ENCODE peak calls at places on chromosomes 16 and 17, in eight cellular contexts. I is GM23248, C is fibroblast of the aortic adventitia, D is fibroblast of lung, V is heart left ventricle, B is foreskin fibroblast, E is right atrium auricular region, G is cardiac fibroblast. T is an unnamed sample.

GRCh38 chr16:6286176-6286575 is 1046.5 kb upstream of the RBFOX1 start:
- DNase-seq in E (no peak), V (no peak), G (no peak), I (no peak), B (no peak), D (no peak), C (no peak), T (no peak)

GRCh38 chr16:59060212-59060611 is 326.1 kb upstream of the GOT2 start:
- DNase-seq in I (peak), G (no peak), V (no peak), E (no peak), C (peak), D (peak), B (peak), T (peak)

GRCh38 chr17:18235743-18236256 is 10.4 kb downstream of the LLGL1 start:
- DNase-seq in B (peak), E (no peak), D (peak), G (peak), V (no peak), C (peak), I (peak), T (no peak)

GRCh38 chr17:63419398-63419797 is 26.7 kb downstream of the CYB561 start:
- DNase-seq in C (no peak), V (no peak), D (no peak), E (no peak), B (no peak), G (no peak), I (no peak), T (no peak)

GRCh38 chr16:616771-617586 is 13.8 kb upstream of the WFIKKN1 start:
- DNase-seq in B (no peak), I (no peak), D (no peak), V (no peak), C (no peak), G (no peak), E (no peak), T (no peak)

GRCh38 chr17:41652461-41652960 is 28.1 kb upstream of the KRT17 start:
- DNase-seq in V (no peak), E (no peak), G (no peak), B (no peak), C (no peak), I (no peak), D (no peak), T (no peak)

GRCh38 chr17:14922421-14922820 is 342.7 kb downstream of the PMP22 start:
- DNase-seq in I (peak), C (peak), D (peak), E (no peak), B (peak), G (peak), V (no peak), T (no peak)

GRCh38 chr17:15239471-15239870 is 25.7 kb downstream of the PMP22 start:
- DNase-seq in G (no peak), C (no peak), D (no peak), E (no peak), I (no peak), B (no peak), V (no peak), T (no peak)

GRCh38 chr17:21253646-21254441 is 634 bp upstream of the NATD1 start:
- DNase-seq in C (no peak), I (no peak), D (no peak), V (no peak), B (no peak), G (no peak), E (no peak), T (no peak)

GRCh38 chr16:80045944-80046660 is 445.6 kb upstream of the MAF start:
- DNase-seq in D (no peak), G (no peak), V (no peak), C (no peak), E (no peak), B (no peak), I (no peak), T (no peak)

GRCh38 chr16:48081656-48082055 is 74.1 kb downstream of the ABCC12 start:
- DNase-seq in V (no peak), B (peak), D (peak), C (peak), G (peak), E (no peak), I (peak), T (peak)

GRCh38 chr17:17139972-17140589 is 66.1 kb downstream of the PLD6 start:
- DNase-seq in D (no peak), C (no peak), I (no peak), G (no peak), B (no peak), V (no peak), E (no peak), T (no peak)

GRCh38 chr16:2719328-2720062 is 529 bp downstream of the PRSS27 start:
- DNase-seq in G (no peak), C (no peak), B (no peak), E (no peak), V (no peak), D (no peak), I (no peak), T (no peak)

GRCh38 chr17:17560167-17560566 is 31.3 kb downstream of the PEMT start:
- DNase-seq in V (no peak), E (no peak), G (no peak), C (no peak), B (no peak), I (no peak), D (no peak), T (no peak)

GRCh38 chr16:8945626-8946296 is 17.9 kb downstream of the USP7 start:
- DNase-seq in D (no peak), E (no peak), C (no peak), B (no peak), G (no peak), V (no peak), I (no peak), T (no peak)

GRCh38 chr16:71358464-71359031 is at the start of gene CALB2:
- DNase-seq in D (peak), G (peak), C (peak), E (peak), I (peak), B (peak), V (peak), T (no peak)

GRCh38 chr16:2964416-2965223 is 545 bp downstream of the KREMEN2 start:
- DNase-seq in B (no peak), G (no peak), I (peak), E (no peak), D (no peak), C (no peak), V (peak), T (no peak)

GRCh38 chr16:50279142-50279865 is 13.0 kb downstream of the ADCY7 start:
- DNase-seq in V (peak), I (no peak), C (no peak), D (no peak), E (no peak), B (no peak), G (no peak), T (no peak)

GRCh38 chr16:71540-72341 is 690 bp downstream of the RHBDF1 start:
- DNase-seq in I (peak), G (peak), B (peak), V (peak), D (peak), C (peak), E (peak), T (no peak)

GRCh38 chr17:70078549-70078948 is 3.5 kb downstream of the KCNJ16 start:
- DNase-seq in D (no peak), C (no peak), I (no peak), E (no peak), B (no peak), G (no peak), V (no peak), T (no peak)

GRCh38 chr16:66563574-66564334 is 2.5 kb upstream of the CMTM1 start:
- DNase-seq in C (no peak), G (no peak), I (no peak), B (no peak), E (no peak), D (no peak), V (no peak), T (no peak)

GRCh38 chr16:17474037-17474436 is 3.3 kb upstream of the XYLT1 start:
- DNase-seq in C (no peak), E (no peak), G (peak), D (no peak), B (peak), V (no peak), I (peak), T (no peak)

GRCh38 chr17:71063127-71063526 is 893.8 kb downstream of the KCNJ2 start:
- DNase-seq in E (no peak), B (no peak), V (no peak), D (no peak), C (no peak), I (no peak), G (no peak), T (no peak)

GRCh38 chr16:13634921-13635320 is 285.0 kb upstream of the ERCC4 start:
- DNase-seq in C (no peak), D (no peak), G (no peak), E (no peak), I (no peak), B (no peak), V (no peak), T (peak)

GRCh38 chr16:12356622-12357365 is 380.3 kb downstream of the SNX29 start:
- DNase-seq in G (no peak), I (no peak), E (no peak), D (no peak), C (no peak), V (no peak), B (no peak), T (no peak)

GRCh38 chr16:15811416-15811777 is 45.4 kb downstream of the MYH11 start:
- DNase-seq in I (peak), V (no peak), B (no peak), D (no peak), E (no peak), G (no peak), C (no peak), T (no peak)

GRCh38 chr17:58320163-58320558 is 8.4 kb downstream of the TSPOAP1 start:
- DNase-seq in D (no peak), G (no peak), C (no peak), E (no peak), B (no peak), V (no peak), I (no peak), T (no peak)

GRCh38 chr16:78220571-78220970 is 121.1 kb downstream of the WWOX start:
- DNase-seq in I (no peak), C (no peak), D (no peak), E (no peak), B (no peak), G (no peak), V (no peak), T (no peak)

GRCh38 chr16:19959736-19960135 is 75.1 kb upstream of the GPRC5B start:
- DNase-seq in V (no peak), I (no peak), B (no peak), G (no peak), D (no peak), E (no peak), C (no peak), T (no peak)

GRCh38 chr16:90012978-90013745 is 6.1 kb downstream of the DBNDD1 start:
- DNase-seq in I (no peak), B (no peak), E (no peak), G (no peak), V (no peak), D (no peak), C (no peak), T (no peak)

GRCh38 chr16:10180771-10181163 is 1.5 kb downstream of the GRIN2A start:
- DNase-seq in E (no peak), D (no peak), V (no peak), B (peak), C (no peak), I (peak), G (no peak), T (no peak)

DNA sequence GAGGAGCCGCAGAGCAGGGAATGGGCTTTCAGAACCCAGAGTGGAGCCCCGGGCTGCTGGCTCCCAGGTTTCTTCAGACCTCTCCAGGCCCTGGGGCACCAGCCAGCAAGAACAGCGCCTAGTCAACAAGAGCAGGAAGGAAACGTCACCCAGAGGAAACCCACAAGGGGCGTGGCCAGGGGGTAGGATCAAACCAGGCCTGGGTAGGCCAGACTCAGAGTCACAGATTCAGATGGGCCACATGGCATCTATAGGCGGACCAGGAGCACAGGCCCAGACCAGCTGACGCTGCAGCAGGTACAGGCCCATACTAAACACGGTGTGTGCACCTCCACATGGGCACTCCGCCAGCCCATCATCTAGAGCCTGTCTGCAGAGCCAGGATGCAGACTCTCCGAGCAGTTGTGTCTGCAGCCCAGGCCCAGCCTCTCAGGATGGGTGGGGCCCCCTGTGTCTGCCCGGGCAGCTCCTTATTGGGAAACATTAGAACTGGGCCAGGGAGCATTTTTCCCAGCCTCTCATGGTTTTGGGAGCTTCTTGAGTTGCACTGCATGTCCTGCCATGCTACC is at the start of gene NLRP1:
- DNase-seq in C (peak), I (peak), V (peak), D (peak), G (peak), E (peak), B (peak), T (peak)
- H3K4me3 ChIP-seq in C (peak), I (peak), V (peak), D (peak), G (peak), E (peak), B (peak), T (no peak)

GRCh38 chr17:40298726-40299125 is 10.3 kb upstream of the RARA start:
- DNase-seq in B (peak), C (peak), V (no peak), D (no peak), I (peak), G (peak), E (no peak), T (no peak)

GRCh38 chr17:40293363-40293762 is 5.7 kb downstream of the CDC6 start:
- DNase-seq in C (peak), I (no peak), V (peak), G (peak), E (no peak), D (peak), B (peak), T (no peak)

GRCh38 chr17:40291311-40291710 is 3.6 kb downstream of the CDC6 start:
- DNase-seq in B (no peak), G (no peak), V (no peak), E (no peak), D (no peak), C (no peak), I (no peak), T (no peak)

GRCh38 chr17:40297511-40297910 is 9.8 kb downstream of the CDC6 start:
- DNase-seq in G (no peak), E (no peak), V (no peak), D (no peak), B (no peak), I (no peak), C (no peak), T (no peak)

DNA sequence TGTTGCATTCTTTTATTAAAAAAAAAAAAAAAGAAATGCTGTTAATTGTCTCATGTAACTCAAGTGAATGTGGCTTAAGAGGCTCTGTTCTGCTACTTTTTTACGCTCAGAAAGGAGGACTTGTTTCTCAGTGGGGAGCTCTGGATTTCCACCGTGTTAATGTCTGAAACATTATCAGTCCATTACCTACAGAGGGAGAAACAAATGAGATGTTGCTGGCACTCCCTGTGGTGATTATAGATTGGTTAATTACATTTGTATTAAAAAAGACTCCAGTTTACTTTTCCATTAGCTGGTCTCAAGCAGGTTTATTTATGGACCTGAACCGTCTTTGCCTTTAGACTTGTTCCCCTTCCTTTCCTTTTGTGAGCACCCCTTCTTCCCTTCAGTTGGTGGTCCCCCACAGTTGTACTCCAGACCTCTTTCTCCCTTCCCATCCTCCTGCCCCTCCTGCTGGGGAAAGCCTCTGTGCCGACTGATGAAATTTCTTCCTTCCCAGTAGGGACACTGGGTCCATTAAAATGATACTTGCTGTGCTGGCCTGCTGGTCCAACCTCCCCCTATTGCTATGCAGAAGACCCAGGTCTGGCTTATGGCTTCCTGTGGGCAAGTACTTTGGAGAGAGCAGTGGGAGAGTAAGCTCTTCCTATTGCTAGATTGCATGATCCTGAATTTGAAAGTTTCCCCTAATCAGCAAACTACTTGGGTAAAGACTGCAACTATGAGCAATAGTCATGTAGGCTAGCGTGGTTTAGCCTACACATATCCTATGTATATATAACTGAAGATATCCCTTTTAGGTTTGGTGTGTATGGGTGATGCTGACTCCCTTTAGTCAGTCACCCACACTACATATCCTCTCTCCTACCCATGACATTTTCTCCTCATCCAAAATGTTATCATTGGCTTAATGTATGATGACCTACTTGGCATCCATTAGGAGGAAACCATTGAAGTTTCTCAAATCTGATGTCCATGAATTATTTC is 8.1 kb downstream of the CDC6 start:
- DNase-seq in C (no peak), E (no peak), V (no peak), G (no peak), B (no peak), I (no peak), D (no peak), T (no peak)
- H3K4me3 ChIP-seq in C (no peak), E (no peak), V (no peak), G (no peak), B (no peak), I (no peak), D (no peak), T (no peak)

DNA sequence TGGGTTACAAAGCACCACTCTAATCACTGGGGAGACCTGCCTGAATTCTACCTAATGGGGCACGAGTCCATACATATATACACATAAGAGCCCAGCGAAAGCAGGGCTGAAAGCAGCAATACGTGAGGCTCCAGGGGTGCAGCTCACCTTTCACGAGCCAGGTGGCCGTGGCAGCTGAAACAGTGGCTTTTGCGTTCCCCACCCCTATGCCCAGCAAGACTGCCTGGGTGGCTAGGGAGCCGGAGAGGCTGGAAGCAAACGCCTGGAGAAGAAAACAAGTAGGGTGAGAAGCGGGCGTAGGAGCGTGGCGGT is 618 bp downstream of the RUSF1 start:
- DNase-seq in C (no peak), B (no peak), V (no peak), G (no peak), D (no peak), E (no peak), I (no peak), T (no peak)
- H3K4me3 ChIP-seq in C (peak), B (peak), V (peak), G (peak), D (peak), E (peak), I (peak), T (peak)

GRCh38 chr17:65556014-65556909 is 5.2 kb downstream of the AXIN2 start:
- DNase-seq in I (peak), V (peak), E (peak), G (peak), D (peak), B (peak), C (peak), T (no peak)

GRCh38 chr17:65558311-65558682 is 3.2 kb downstream of the AXIN2 start:
- DNase-seq in G (no peak), E (no peak), C (no peak), D (no peak), I (no peak), V (no peak), B (no peak), T (no peak)

GRCh38 chr17:65557349-65558310 is 3.8 kb downstream of the AXIN2 start:
- DNase-seq in C (peak), D (no peak), G (peak), I (peak), V (no peak), E (no peak), B (peak), T (peak)

GRCh38 chr17:65558683-65559311 is 2.7 kb downstream of the AXIN2 start:
- DNase-seq in I (no peak), D (no peak), G (no peak), V (no peak), B (peak), E (no peak), C (no peak), T (no peak)

DNA sequence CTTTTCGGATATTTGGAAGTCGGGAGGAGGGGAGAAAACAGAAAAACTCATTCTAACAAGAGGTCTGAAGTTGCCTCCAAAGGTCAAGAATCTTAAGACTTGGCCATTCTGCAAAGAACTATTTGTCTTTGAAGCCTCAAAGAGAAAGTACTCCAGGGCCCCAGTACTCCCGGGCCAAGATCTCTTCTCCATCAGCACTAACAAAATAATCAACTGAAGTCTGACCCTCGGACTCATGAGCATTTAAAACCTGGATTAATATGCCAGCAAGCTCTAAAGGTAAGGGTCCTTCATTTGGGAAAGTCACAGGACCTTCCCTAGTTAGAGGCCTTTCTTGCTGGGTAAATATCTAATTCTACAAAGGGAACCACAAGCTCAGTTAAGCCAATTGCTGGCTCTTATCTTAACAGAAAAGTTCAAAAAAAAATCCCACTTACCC is 4.5 kb downstream of the AXIN2 start:
- DNase-seq in D (no peak), E (no peak), B (no peak), I (peak), G (no peak), C (peak), V (no peak), T (no peak)
- H3K4me3 ChIP-seq in D (no peak), E (peak), B (peak), I (no peak), G (peak), C (peak), V (peak), T (peak)

GRCh38 chr16:74774223-74775139 is at the start of gene FA2H:
- DNase-seq in G (peak), E (no peak), B (peak), C (no peak), V (peak), D (peak), I (peak), T (peak)
- H3K4me3 ChIP-seq in G (no peak), E (peak), B (no peak), C (no peak), V (peak), D (no peak), I (no peak), T (peak)

GRCh38 chr17:39939031-39939430 is 11.5 kb downstream of the LRRC3C start:
- DNase-seq in E (no peak), B (peak), V (no peak), C (no peak), I (peak), G (no peak), D (no peak), T (no peak)
- H3K4me3 ChIP-seq in E (no peak), B (no peak), V (no peak), C (no peak), I (no peak), G (no peak), D (no peak), T (no peak)

GRCh38 chr17:28553000-28553505 is 629 bp upstream of the UNC119 start:
- DNase-seq in I (no peak), C (no peak), G (no peak), D (no peak), V (no peak), B (no peak), E (no peak), T (no peak)
- H3K4me3 ChIP-seq in I (peak), C (no peak), G (no peak), D (no peak), V (peak), B (peak), E (peak), T (no peak)

T was measured in kidney epithelial cell.